ENCODE peak calls at places on chromosomes 6 and 20, in nine cellular contexts. One of them, this sample, is unnamed.

GRCh38 chr6:111201155-111201554 is 113.9 kb downstream of the SLC16A10 start:
- DNase-seq in activated CD4-positive, CD25-positive, alpha-beta regulatory T cell: no peak
- DNase-seq in fibroblast of mammary gland: no peak
- DNase-seq in HEK293T: no peak
- DNase-seq in CD8-positive, alpha-beta T cell: no peak
- DNase-seq in esophagus squamous epithelium: no peak
- DNase-seq in aorta: no peak
- DNase-seq in naive thymus-derived CD8-positive, alpha-beta T cell: no peak
- DNase-seq in AG10803: no peak
- DNase-seq in this sample: no peak

GRCh38 chr6:130676077-130676772 is 151.0 kb upstream of the SMLR1 start:
- DNase-seq in HEK293T: no peak
- DNase-seq in esophagus squamous epithelium: no peak
- DNase-seq in aorta: no peak
- DNase-seq in fibroblast of mammary gland: no peak
- DNase-seq in CD8-positive, alpha-beta T cell: no peak
- DNase-seq in naive thymus-derived CD8-positive, alpha-beta T cell: no peak
- DNase-seq in activated CD4-positive, CD25-positive, alpha-beta regulatory T cell: no peak
- DNase-seq in AG10803: peak; percentile 34
- DNase-seq in this sample: no peak

GRCh38 chr6:150445486-150445885 is 76.7 kb downstream of the IYD start:
- DNase-seq in CD8-positive, alpha-beta T cell: no peak
- DNase-seq in esophagus squamous epithelium: no peak
- DNase-seq in aorta: no peak
- DNase-seq in naive thymus-derived CD8-positive, alpha-beta T cell: no peak
- DNase-seq in AG10803: no peak
- DNase-seq in activated CD4-positive, CD25-positive, alpha-beta regulatory T cell: no peak
- DNase-seq in HEK293T: no peak
- DNase-seq in fibroblast of mammary gland: no peak
- DNase-seq in this sample: no peak

GRCh38 chr6:66926060-66926459 is 1219.0 kb upstream of the EYS start:
- DNase-seq in HEK293T: peak; percentile 56
- DNase-seq in aorta: no peak
- DNase-seq in activated CD4-positive, CD25-positive, alpha-beta regulatory T cell: no peak
- DNase-seq in fibroblast of mammary gland: no peak
- DNase-seq in AG10803: no peak
- DNase-seq in CD8-positive, alpha-beta T cell: no peak
- DNase-seq in naive thymus-derived CD8-positive, alpha-beta T cell: no peak
- DNase-seq in esophagus squamous epithelium: no peak
- DNase-seq in this sample: no peak

GRCh38 chr6:119637768-119638167 is 288.2 kb upstream of the MAN1A1 start:
- DNase-seq in fibroblast of mammary gland: no peak
- DNase-seq in esophagus squamous epithelium: no peak
- DNase-seq in activated CD4-positive, CD25-positive, alpha-beta regulatory T cell: no peak
- DNase-seq in CD8-positive, alpha-beta T cell: no peak
- DNase-seq in naive thymus-derived CD8-positive, alpha-beta T cell: no peak
- DNase-seq in aorta: no peak
- DNase-seq in AG10803: no peak
- DNase-seq in HEK293T: no peak
- DNase-seq in this sample: no peak

GRCh38 chr20:40687384-40688128 is 1.5 kb downstream of the MAFB start:
- DNase-seq in CD8-positive, alpha-beta T cell: no peak
- DNase-seq in HEK293T: peak; percentile 28
- DNase-seq in activated CD4-positive, CD25-positive, alpha-beta regulatory T cell: no peak
- DNase-seq in fibroblast of mammary gland: peak; percentile 16
- DNase-seq in naive thymus-derived CD8-positive, alpha-beta T cell: no peak
- DNase-seq in aorta: peak; percentile 87
- DNase-seq in AG10803: peak; percentile 34
- DNase-seq in esophagus squamous epithelium: no peak
- DNase-seq in this sample: no peak

GRCh38 chr6:73477407-73477806 is 15.9 kb downstream of the MTO1 start:
- DNase-seq in AG10803: no peak
- DNase-seq in CD8-positive, alpha-beta T cell: no peak
- DNase-seq in naive thymus-derived CD8-positive, alpha-beta T cell: no peak
- DNase-seq in activated CD4-positive, CD25-positive, alpha-beta regulatory T cell: no peak
- DNase-seq in esophagus squamous epithelium: no peak
- DNase-seq in fibroblast of mammary gland: no peak
- DNase-seq in HEK293T: no peak
- DNase-seq in aorta: no peak
- DNase-seq in this sample: no peak

GRCh38 chr6:111543913-111544435 is 61.0 kb upstream of the REV3L start:
- DNase-seq in AG10803: peak; percentile 68
- DNase-seq in aorta: no peak
- DNase-seq in activated CD4-positive, CD25-positive, alpha-beta regulatory T cell: no peak
- DNase-seq in HEK293T: no peak
- DNase-seq in naive thymus-derived CD8-positive, alpha-beta T cell: no peak
- DNase-seq in esophagus squamous epithelium: no peak
- DNase-seq in CD8-positive, alpha-beta T cell: no peak
- DNase-seq in fibroblast of mammary gland: no peak
- DNase-seq in this sample: no peak

GRCh38 chr6:157798851-157799250 is 24.2 kb upstream of the SNX9 start:
- DNase-seq in aorta: no peak
- DNase-seq in CD8-positive, alpha-beta T cell: no peak
- DNase-seq in esophagus squamous epithelium: no peak
- DNase-seq in AG10803: no peak
- DNase-seq in fibroblast of mammary gland: no peak
- DNase-seq in naive thymus-derived CD8-positive, alpha-beta T cell: no peak
- DNase-seq in activated CD4-positive, CD25-positive, alpha-beta regulatory T cell: no peak
- DNase-seq in HEK293T: no peak
- DNase-seq in this sample: no peak

GRCh38 chr6:13870185-13870584 is 54.6 kb upstream of the RNF182 start:
- DNase-seq in activated CD4-positive, CD25-positive, alpha-beta regulatory T cell: no peak
- DNase-seq in CD8-positive, alpha-beta T cell: no peak
- DNase-seq in esophagus squamous epithelium: no peak
- DNase-seq in HEK293T: no peak
- DNase-seq in AG10803: no peak
- DNase-seq in aorta: no peak
- DNase-seq in naive thymus-derived CD8-positive, alpha-beta T cell: no peak
- DNase-seq in fibroblast of mammary gland: no peak
- DNase-seq in this sample: no peak

GRCh38 chr6:12748815-12749521 is 32.4 kb downstream of the PHACTR1 start:
- DNase-seq in activated CD4-positive, CD25-positive, alpha-beta regulatory T cell: no peak
- DNase-seq in esophagus squamous epithelium: no peak
- DNase-seq in AG10803: peak; percentile 33
- DNase-seq in fibroblast of mammary gland: no peak
- DNase-seq in naive thymus-derived CD8-positive, alpha-beta T cell: no peak
- DNase-seq in CD8-positive, alpha-beta T cell: no peak
- DNase-seq in aorta: peak; percentile 62
- DNase-seq in HEK293T: no peak
- DNase-seq in this sample: no peak

GRCh38 chr6:56808871-56809359 is 146.0 kb upstream of the BEND6 start:
- DNase-seq in fibroblast of mammary gland: peak; percentile 37
- DNase-seq in HEK293T: no peak
- DNase-seq in AG10803: peak; percentile 60
- DNase-seq in CD8-positive, alpha-beta T cell: no peak
- DNase-seq in activated CD4-positive, CD25-positive, alpha-beta regulatory T cell: no peak
- DNase-seq in naive thymus-derived CD8-positive, alpha-beta T cell: no peak
- DNase-seq in aorta: no peak
- DNase-seq in esophagus squamous epithelium: no peak
- DNase-seq in this sample: no peak

GRCh38 chr6:26420607-26421235 is 18.6 kb downstream of the BTN3A1 start:
- DNase-seq in aorta: no peak
- DNase-seq in esophagus squamous epithelium: no peak
- DNase-seq in naive thymus-derived CD8-positive, alpha-beta T cell: no peak
- DNase-seq in activated CD4-positive, CD25-positive, alpha-beta regulatory T cell: no peak
- DNase-seq in AG10803: peak; percentile 32
- DNase-seq in HEK293T: peak; percentile 35
- DNase-seq in fibroblast of mammary gland: peak; percentile 46
- DNase-seq in CD8-positive, alpha-beta T cell: peak; percentile 37
- DNase-seq in this sample: peak; percentile 49

GRCh38 chr6:21003780-21004541 is 469.7 kb downstream of the CDKAL1 start:
- DNase-seq in fibroblast of mammary gland: peak; percentile 88
- DNase-seq in aorta: no peak
- DNase-seq in naive thymus-derived CD8-positive, alpha-beta T cell: no peak
- DNase-seq in CD8-positive, alpha-beta T cell: no peak
- DNase-seq in AG10803: peak; percentile 88
- DNase-seq in HEK293T: no peak
- DNase-seq in esophagus squamous epithelium: no peak
- DNase-seq in activated CD4-positive, CD25-positive, alpha-beta regulatory T cell: no peak
- DNase-seq in this sample: no peak

GRCh38 chr6:90677440-90677839 is 90.6 kb upstream of the MAP3K7 start:
- DNase-seq in HEK293T: peak; percentile 53
- DNase-seq in AG10803: no peak
- DNase-seq in esophagus squamous epithelium: no peak
- DNase-seq in aorta: no peak
- DNase-seq in activated CD4-positive, CD25-positive, alpha-beta regulatory T cell: no peak
- DNase-seq in CD8-positive, alpha-beta T cell: no peak
- DNase-seq in naive thymus-derived CD8-positive, alpha-beta T cell: no peak
- DNase-seq in fibroblast of mammary gland: no peak
- DNase-seq in this sample: no peak

GRCh38 chr6:170156448-170157375 is 134.2 kb downstream of the DLL1 start:
- DNase-seq in aorta: no peak
- DNase-seq in fibroblast of mammary gland: no peak
- DNase-seq in activated CD4-positive, CD25-positive, alpha-beta regulatory T cell: no peak
- DNase-seq in AG10803: no peak
- DNase-seq in esophagus squamous epithelium: no peak
- DNase-seq in CD8-positive, alpha-beta T cell: no peak
- DNase-seq in naive thymus-derived CD8-positive, alpha-beta T cell: no peak
- DNase-seq in HEK293T: no peak
- DNase-seq in this sample: no peak

GRCh38 chr20:11826334-11826733 is 91.4 kb upstream of the BTBD3 start:
- DNase-seq in CD8-positive, alpha-beta T cell: no peak
- DNase-seq in aorta: no peak
- DNase-seq in esophagus squamous epithelium: no peak
- DNase-seq in activated CD4-positive, CD25-positive, alpha-beta regulatory T cell: no peak
- DNase-seq in HEK293T: no peak
- DNase-seq in fibroblast of mammary gland: no peak
- DNase-seq in AG10803: no peak
- DNase-seq in naive thymus-derived CD8-positive, alpha-beta T cell: no peak
- DNase-seq in this sample: no peak

GRCh38 chr6:151288711-151289398 is 49.1 kb downstream of the AKAP12 start:
- DNase-seq in HEK293T: peak; percentile 36
- DNase-seq in activated CD4-positive, CD25-positive, alpha-beta regulatory T cell: no peak
- DNase-seq in fibroblast of mammary gland: no peak
- DNase-seq in aorta: no peak
- DNase-seq in CD8-positive, alpha-beta T cell: no peak
- DNase-seq in naive thymus-derived CD8-positive, alpha-beta T cell: no peak
- DNase-seq in AG10803: no peak
- DNase-seq in esophagus squamous epithelium: no peak
- DNase-seq in this sample: no peak

GRCh38 chr6:85130743-85131142 is 319.1 kb upstream of the NT5E start:
- DNase-seq in aorta: no peak
- DNase-seq in naive thymus-derived CD8-positive, alpha-beta T cell: no peak
- DNase-seq in AG10803: peak; percentile 58
- DNase-seq in esophagus squamous epithelium: no peak
- DNase-seq in HEK293T: no peak
- DNase-seq in activated CD4-positive, CD25-positive, alpha-beta regulatory T cell: no peak
- DNase-seq in CD8-positive, alpha-beta T cell: no peak
- DNase-seq in fibroblast of mammary gland: no peak
- DNase-seq in this sample: no peak